ENCODE peak calls at places on chromosomes 4 and X, in four cellular contexts. D, M, L and H are unnamed samples.

GRCh38 chrX:19595036-19595435 is 79.7 kb upstream of the MAP3K15 start:
- DNase-seq in D (no peak), M (no peak), L (no peak), H (peak)

GRCh38 chrX:87664381-87664780 is 146.8 kb downstream of the KLHL4 start:
- DNase-seq in D (peak), M (no peak), L (no peak), H (peak)

GRCh38 chr4:138053601-138054322 is 188.4 kb downstream of the SLC7A11 start:
- DNase-seq in D (no peak), M (no peak), L (no peak), H (no peak)

GRCh38 chr4:61468091-61468720 is 268.1 kb downstream of the ADGRL3 start:
- DNase-seq in D (no peak), M (no peak), L (no peak), H (no peak)

GRCh38 chrX:7334253-7334935 is 186.4 kb upstream of the PUDP start:
- DNase-seq in D (no peak), M (no peak), L (no peak), H (no peak)

GRCh38 chr4:163344147-163345050 is 707 bp downstream of the NPY5R start:
- DNase-seq in D (no peak), M (peak), L (no peak), H (peak)

GRCh38 chrX:130393451-130394074 is 8.1 kb upstream of the GPR119 start:
- DNase-seq in D (peak), M (peak), L (no peak), H (peak)

GRCh38 chrX:16606142-16606720 is 43.7 kb upstream of the S100G start:
- DNase-seq in D (no peak), M (no peak), L (no peak), H (no peak)

GRCh38 chr4:19375405-19375804 is 876.3 kb upstream of the SLIT2 start:
- DNase-seq in D (no peak), M (no peak), L (no peak), H (no peak)

GRCh38 chr4:14855719-14856075 is 146.6 kb upstream of the CPEB2 start:
- DNase-seq in D (no peak), M (no peak), L (no peak), H (no peak)

GRCh38 chr4:70838400-70838971 is 1.2 kb downstream of the GRSF1 start:
- DNase-seq in D (no peak), M (no peak), L (no peak), H (no peak)

GRCh38 chrX:9542106-9542764 is 77.4 kb downstream of the TBL1X start:
- DNase-seq in D (no peak), M (peak), L (no peak), H (no peak)

GRCh38 chr4:100362363-100362762 is 155.5 kb downstream of the EMCN start:
- DNase-seq in D (no peak), M (no peak), L (no peak), H (no peak)

GRCh38 chr4:145825255-145825654 is 113.4 kb downstream of the ZNF827 start:
- DNase-seq in D (no peak), M (no peak), L (no peak), H (no peak)